ENCODE peak calls at places on chromosomes 16 and 17, in ten cellular contexts. One of them, this sample, is unnamed.

GRCh38 chr17:32701860-32702259 is 175.1 kb downstream of the MYO1D start:
- DNase-seq in left colon: no peak
- DNase-seq in thoracic aorta: no peak
- DNase-seq in activated CD4-positive, alpha-beta T cell treated with anti-CD3 and anti-CD28 coated beads, Interleukin-2, amount 10 ng/mL, durations not matched to agents 7 days and 5 days: no peak
- DNase-seq in heart right ventricle: no peak
- DNase-seq in SW480: no peak
- DNase-seq in D341Med: no peak
- DNase-seq in CD4-positive, CD25-positive, alpha-beta regulatory T cell: no peak
- DNase-seq in germinal center: no peak
- DNase-seq in aorta: no peak
- DNase-seq in this sample: no peak

GRCh38 chr16:19167710-19168172 is 299 bp upstream of the SYT17 start:
- DNase-seq in heart right ventricle: peak
- DNase-seq in aorta: peak
- DNase-seq in CD4-positive, CD25-positive, alpha-beta regulatory T cell: no peak
- DNase-seq in thoracic aorta: no peak
- DNase-seq in left colon: peak
- DNase-seq in SW480: peak
- DNase-seq in activated CD4-positive, alpha-beta T cell treated with anti-CD3 and anti-CD28 coated beads, Interleukin-2, amount 10 ng/mL, durations not matched to agents 7 days and 5 days: peak
- DNase-seq in germinal center: peak
- DNase-seq in D341Med: peak
- DNase-seq in this sample: no peak

GRCh38 chr17:17061516-17061915 is 19.3 kb downstream of the MPRIP start:
- DNase-seq in D341Med: no peak
- DNase-seq in aorta: no peak
- DNase-seq in thoracic aorta: no peak
- DNase-seq in SW480: no peak
- DNase-seq in heart right ventricle: no peak
- DNase-seq in CD4-positive, CD25-positive, alpha-beta regulatory T cell: no peak
- DNase-seq in activated CD4-positive, alpha-beta T cell treated with anti-CD3 and anti-CD28 coated beads, Interleukin-2, amount 10 ng/mL, durations not matched to agents 7 days and 5 days: no peak
- DNase-seq in left colon: peak
- DNase-seq in germinal center: no peak
- DNase-seq in this sample: no peak

GRCh38 chr16:50448981-50449380 is 80.2 kb upstream of the BRD7 start:
- DNase-seq in thoracic aorta: no peak
- DNase-seq in CD4-positive, CD25-positive, alpha-beta regulatory T cell: no peak
- DNase-seq in germinal center: no peak
- DNase-seq in aorta: no peak
- DNase-seq in left colon: no peak
- DNase-seq in heart right ventricle: no peak
- DNase-seq in SW480: no peak
- DNase-seq in D341Med: no peak
- DNase-seq in activated CD4-positive, alpha-beta T cell treated with anti-CD3 and anti-CD28 coated beads, Interleukin-2, amount 10 ng/mL, durations not matched to agents 7 days and 5 days: no peak
- DNase-seq in this sample: no peak

GRCh38 chr17:81176656-81177055 is 10.6 kb upstream of the AATK start:
- DNase-seq in D341Med: no peak
- DNase-seq in heart right ventricle: no peak
- DNase-seq in aorta: no peak
- DNase-seq in CD4-positive, CD25-positive, alpha-beta regulatory T cell: no peak
- DNase-seq in thoracic aorta: no peak
- DNase-seq in germinal center: no peak
- DNase-seq in SW480: no peak
- DNase-seq in left colon: no peak
- DNase-seq in activated CD4-positive, alpha-beta T cell treated with anti-CD3 and anti-CD28 coated beads, Interleukin-2, amount 10 ng/mL, durations not matched to agents 7 days and 5 days: no peak
- DNase-seq in this sample: no peak

GRCh38 chr16:79288046-79288445 is 312.5 kb downstream of the MAF start:
- DNase-seq in heart right ventricle: no peak
- DNase-seq in D341Med: no peak
- DNase-seq in aorta: no peak
- DNase-seq in thoracic aorta: no peak
- DNase-seq in left colon: no peak
- DNase-seq in SW480: no peak
- DNase-seq in CD4-positive, CD25-positive, alpha-beta regulatory T cell: no peak
- DNase-seq in activated CD4-positive, alpha-beta T cell treated with anti-CD3 and anti-CD28 coated beads, Interleukin-2, amount 10 ng/mL, durations not matched to agents 7 days and 5 days: no peak
- DNase-seq in germinal center: no peak
- DNase-seq in this sample: no peak

GRCh38 chr17:81648013-81648706 is 8.2 kb downstream of the PDE6G start:
- DNase-seq in thoracic aorta: no peak
- DNase-seq in CD4-positive, CD25-positive, alpha-beta regulatory T cell: no peak
- DNase-seq in D341Med: peak
- DNase-seq in left colon: no peak
- DNase-seq in activated CD4-positive, alpha-beta T cell treated with anti-CD3 and anti-CD28 coated beads, Interleukin-2, amount 10 ng/mL, durations not matched to agents 7 days and 5 days: no peak
- DNase-seq in aorta: no peak
- DNase-seq in heart right ventricle: no peak
- DNase-seq in germinal center: no peak
- DNase-seq in SW480: no peak
- DNase-seq in this sample: no peak

GRCh38 chr17:30376621-30377452 is 1.9 kb upstream of the CPD start:
- DNase-seq in germinal center: no peak
- DNase-seq in left colon: no peak
- DNase-seq in aorta: no peak
- DNase-seq in D341Med: no peak
- DNase-seq in thoracic aorta: no peak
- DNase-seq in heart right ventricle: no peak
- DNase-seq in SW480: peak
- DNase-seq in activated CD4-positive, alpha-beta T cell treated with anti-CD3 and anti-CD28 coated beads, Interleukin-2, amount 10 ng/mL, durations not matched to agents 7 days and 5 days: no peak
- DNase-seq in CD4-positive, CD25-positive, alpha-beta regulatory T cell: no peak
- DNase-seq in this sample: peak

GRCh38 chr16:65061935-65062334 is 59.9 kb downstream of the CDH11 start:
- DNase-seq in activated CD4-positive, alpha-beta T cell treated with anti-CD3 and anti-CD28 coated beads, Interleukin-2, amount 10 ng/mL, durations not matched to agents 7 days and 5 days: no peak
- DNase-seq in SW480: no peak
- DNase-seq in thoracic aorta: no peak
- DNase-seq in aorta: no peak
- DNase-seq in D341Med: no peak
- DNase-seq in heart right ventricle: no peak
- DNase-seq in CD4-positive, CD25-positive, alpha-beta regulatory T cell: no peak
- DNase-seq in germinal center: no peak
- DNase-seq in left colon: no peak
- DNase-seq in this sample: no peak

GRCh38 chr16:89308391-89309333 is 91.2 kb downstream of the ZNF778 start:
- DNase-seq in SW480: no peak
- DNase-seq in aorta: no peak
- DNase-seq in germinal center: peak
- DNase-seq in left colon: no peak
- DNase-seq in CD4-positive, CD25-positive, alpha-beta regulatory T cell: no peak
- DNase-seq in D341Med: peak
- DNase-seq in heart right ventricle: no peak
- DNase-seq in activated CD4-positive, alpha-beta T cell treated with anti-CD3 and anti-CD28 coated beads, Interleukin-2, amount 10 ng/mL, durations not matched to agents 7 days and 5 days: peak
- DNase-seq in thoracic aorta: no peak
- DNase-seq in this sample: no peak

GRCh38 chr17:49388290-49388640 is 26.2 kb upstream of the ZNF652 start:
- DNase-seq in germinal center: peak
- DNase-seq in thoracic aorta: no peak
- DNase-seq in D341Med: peak
- DNase-seq in activated CD4-positive, alpha-beta T cell treated with anti-CD3 and anti-CD28 coated beads, Interleukin-2, amount 10 ng/mL, durations not matched to agents 7 days and 5 days: peak
- DNase-seq in CD4-positive, CD25-positive, alpha-beta regulatory T cell: no peak
- DNase-seq in heart right ventricle: no peak
- DNase-seq in left colon: no peak
- DNase-seq in aorta: no peak
- DNase-seq in SW480: no peak
- DNase-seq in this sample: no peak

GRCh38 chr16:29784901-29785500 is 5.5 kb upstream of the KIF22 start:
- DNase-seq in heart right ventricle: peak
- DNase-seq in germinal center: peak
- DNase-seq in D341Med: no peak
- DNase-seq in left colon: peak
- DNase-seq in thoracic aorta: no peak
- DNase-seq in CD4-positive, CD25-positive, alpha-beta regulatory T cell: peak
- DNase-seq in aorta: peak
- DNase-seq in SW480: no peak
- DNase-seq in activated CD4-positive, alpha-beta T cell treated with anti-CD3 and anti-CD28 coated beads, Interleukin-2, amount 10 ng/mL, durations not matched to agents 7 days and 5 days: peak
- DNase-seq in this sample: no peak

GRCh38 chr16:27431773-27432599 is 30.0 kb downstream of the IL21R start:
- DNase-seq in germinal center: no peak
- DNase-seq in D341Med: no peak
- DNase-seq in activated CD4-positive, alpha-beta T cell treated with anti-CD3 and anti-CD28 coated beads, Interleukin-2, amount 10 ng/mL, durations not matched to agents 7 days and 5 days: no peak
- DNase-seq in heart right ventricle: no peak
- DNase-seq in thoracic aorta: no peak
- DNase-seq in SW480: no peak
- DNase-seq in CD4-positive, CD25-positive, alpha-beta regulatory T cell: no peak
- DNase-seq in aorta: peak
- DNase-seq in left colon: no peak
- DNase-seq in this sample: no peak

GRCh38 chr17:60748232-60748631 is 70.6 kb downstream of the BCAS3 start:
- DNase-seq in D341Med: no peak
- DNase-seq in heart right ventricle: no peak
- DNase-seq in aorta: no peak
- DNase-seq in left colon: no peak
- DNase-seq in germinal center: no peak
- DNase-seq in SW480: no peak
- DNase-seq in thoracic aorta: no peak
- DNase-seq in CD4-positive, CD25-positive, alpha-beta regulatory T cell: no peak
- DNase-seq in activated CD4-positive, alpha-beta T cell treated with anti-CD3 and anti-CD28 coated beads, Interleukin-2, amount 10 ng/mL, durations not matched to agents 7 days and 5 days: no peak
- DNase-seq in this sample: no peak

GRCh38 chr17:15885770-15886169 is 59.2 kb upstream of the ADORA2B start:
- DNase-seq in CD4-positive, CD25-positive, alpha-beta regulatory T cell: no peak
- DNase-seq in thoracic aorta: no peak
- DNase-seq in SW480: no peak
- DNase-seq in heart right ventricle: no peak
- DNase-seq in aorta: no peak
- DNase-seq in activated CD4-positive, alpha-beta T cell treated with anti-CD3 and anti-CD28 coated beads, Interleukin-2, amount 10 ng/mL, durations not matched to agents 7 days and 5 days: no peak
- DNase-seq in left colon: no peak
- DNase-seq in germinal center: no peak
- DNase-seq in D341Med: no peak
- DNase-seq in this sample: no peak

GRCh38 chr17:67247416-67247900 is 2.5 kb upstream of the HELZ start:
- DNase-seq in germinal center: no peak
- DNase-seq in thoracic aorta: no peak
- DNase-seq in left colon: no peak
- DNase-seq in aorta: no peak
- DNase-seq in CD4-positive, CD25-positive, alpha-beta regulatory T cell: no peak
- DNase-seq in heart right ventricle: no peak
- DNase-seq in D341Med: no peak
- DNase-seq in SW480: no peak
- DNase-seq in activated CD4-positive, alpha-beta T cell treated with anti-CD3 and anti-CD28 coated beads, Interleukin-2, amount 10 ng/mL, durations not matched to agents 7 days and 5 days: no peak
- DNase-seq in this sample: no peak

GRCh38 chr17:77308768-77309726 is 168.3 kb downstream of the SEC14L1 start:
- DNase-seq in heart right ventricle: no peak
- DNase-seq in thoracic aorta: no peak
- DNase-seq in activated CD4-positive, alpha-beta T cell treated with anti-CD3 and anti-CD28 coated beads, Interleukin-2, amount 10 ng/mL, durations not matched to agents 7 days and 5 days: no peak
- DNase-seq in aorta: no peak
- DNase-seq in germinal center: no peak
- DNase-seq in CD4-positive, CD25-positive, alpha-beta regulatory T cell: no peak
- DNase-seq in D341Med: no peak
- DNase-seq in SW480: peak
- DNase-seq in left colon: no peak
- DNase-seq in this sample: no peak

GRCh38 chr17:45020354-45021138 is 30.9 kb downstream of the DCAKD start:
- DNase-seq in left colon: no peak
- DNase-seq in SW480: no peak
- DNase-seq in heart right ventricle: no peak
- DNase-seq in activated CD4-positive, alpha-beta T cell treated with anti-CD3 and anti-CD28 coated beads, Interleukin-2, amount 10 ng/mL, durations not matched to agents 7 days and 5 days: no peak
- DNase-seq in germinal center: no peak
- DNase-seq in aorta: no peak
- DNase-seq in thoracic aorta: no peak
- DNase-seq in CD4-positive, CD25-positive, alpha-beta regulatory T cell: no peak
- DNase-seq in D341Med: no peak
- DNase-seq in this sample: no peak

GRCh38 chr16:72066747-72067146 is 3.7 kb downstream of the HPR start:
- DNase-seq in thoracic aorta: no peak
- DNase-seq in aorta: no peak
- DNase-seq in SW480: peak
- DNase-seq in heart right ventricle: no peak
- DNase-seq in CD4-positive, CD25-positive, alpha-beta regulatory T cell: no peak
- DNase-seq in left colon: no peak
- DNase-seq in D341Med: peak
- DNase-seq in activated CD4-positive, alpha-beta T cell treated with anti-CD3 and anti-CD28 coated beads, Interleukin-2, amount 10 ng/mL, durations not matched to agents 7 days and 5 days: peak
- DNase-seq in germinal center: peak
- DNase-seq in this sample: no peak

GRCh38 chr16:89033796-89034572 is 57.0 kb upstream of the CBFA2T3 start:
- DNase-seq in D341Med: no peak
- DNase-seq in left colon: no peak
- DNase-seq in thoracic aorta: no peak
- DNase-seq in aorta: peak
- DNase-seq in CD4-positive, CD25-positive, alpha-beta regulatory T cell: no peak
- DNase-seq in activated CD4-positive, alpha-beta T cell treated with anti-CD3 and anti-CD28 coated beads, Interleukin-2, amount 10 ng/mL, durations not matched to agents 7 days and 5 days: no peak
- DNase-seq in germinal center: no peak
- DNase-seq in heart right ventricle: peak
- DNase-seq in SW480: no peak
- DNase-seq in this sample: no peak

This sample was measured in NCI-H526 treated with DMSO at 0.1 percent for 48 hours.